ENCODE peak calls at places on chromosomes 2 and 18, in seven cellular contexts. J, D, B, S, H, Q and U are unnamed samples.

GRCh38 chr2:20930928-20931327 is 108.0 kb upstream of the LDAH start:
- DNase-seq in Q (no peak), S (no peak), D (no peak), J (no peak), B (peak; percentile 58), H (no peak), U (peak; percentile 97)

GRCh38 chr18:36850527-36851201 is 21.7 kb downstream of the KIAA1328 start:
- DNase-seq in S (no peak), J (no peak), B (peak; percentile 39), Q (peak; percentile 79), H (no peak), D (no peak), U (peak; percentile 77)

GRCh38 chr18:76573325-76574025 is 78.4 kb upstream of the ZNF516 start:
- DNase-seq in H (no peak), B (peak; percentile 51), S (no peak), Q (no peak), J (no peak), D (peak; percentile 12), U (peak; percentile 53)

GRCh38 chr2:130756041-130756720 is 841 bp downstream of the AMER3 start:
- DNase-seq in Q (no peak), H (peak; percentile 90), S (no peak), D (no peak), B (peak; percentile 48), J (no peak), U (peak; percentile 15)

GRCh38 chr18:77035380-77035779 is 97.2 kb downstream of the MBP start:
- DNase-seq in S (no peak), J (no peak), D (no peak), B (no peak), H (no peak), Q (no peak), U (no peak)

GRCh38 chr2:149703281-149703680 is 115.7 kb upstream of the MMADHC start:
- DNase-seq in H (no peak), B (no peak), J (no peak), Q (no peak), D (no peak), S (no peak), U (peak; percentile 62)

GRCh38 chr18:7754258-7754657 is 187.1 kb downstream of the PTPRM start:
- DNase-seq in H (no peak), D (no peak), S (no peak), Q (no peak), B (peak; percentile 11), J (no peak), U (no peak)

GRCh38 chr18:79616651-79617518 is 62.7 kb upstream of the CTDP1 start:
- DNase-seq in H (peak; percentile 69), J (peak; percentile 41), Q (no peak), S (peak; percentile 41), D (no peak), B (peak; percentile 63), U (no peak)

GRCh38 chr2:197137826-197138480 is 172.6 kb downstream of the ANKRD44 start:
- DNase-seq in B (no peak), Q (no peak), D (no peak), J (no peak), S (no peak), H (no peak), U (no peak)

GRCh38 chr18:12726774-12727550 is 24.1 kb downstream of the PSMG2 start:
- DNase-seq in D (peak; percentile 86), Q (peak; percentile 26), S (no peak), J (no peak), B (peak; percentile 71), H (peak; percentile 91), U (peak; percentile 38)

GRCh38 chr2:200905618-200906296 is 16.6 kb downstream of the NIF3L1 start:
- DNase-seq in Q (peak; percentile 19), J (peak; percentile 77), H (peak; percentile 87), D (peak; percentile 93), S (peak; percentile 67), B (peak; percentile 57), U (peak; percentile 3)

GRCh38 chr2:105595536-105595935 is 149.2 kb upstream of the NCK2 start:
- DNase-seq in D (no peak), J (no peak), Q (no peak), H (no peak), S (no peak), B (no peak), U (no peak)

GRCh38 chr2:68302281-68302680 is 17.5 kb downstream of the CNRIP1 start:
- DNase-seq in Q (no peak), H (peak; percentile 56), B (peak; percentile 11), J (no peak), S (no peak), D (no peak), U (peak; percentile 57)